ENCODE peak calls at places on chromosomes 3 and 15, in nine cellular contexts. R is dermis blood vessel endothelial cell; G is MM.1S; E is neural crest cell; I is HTR-8/SVneo; B is activated naive CD8-positive, alpha-beta T cell treated with anti-CD3 and anti-CD28 coated beads, Interleukin-2, amount 10 ng/mL, durations not matched to agents 7 days and 5 days; Z is kidney; U is MCF 10A; S is mesothelial cell of epicardium. X is an unnamed sample.

GRCh38 chr3:20323307-20323927 is 137.4 kb upstream of the SGO1 start:
- DNase-seq in R (no peak), G (no peak), I (no peak), U (no peak), S (no peak), B (no peak), Z (no peak), E (no peak), X (no peak)

GRCh38 chr3:149657458-149657795 is 398 bp downstream of the WWTR1 start:
- DNase-seq in R (no peak), Z (peak), I (peak), S (no peak), E (peak), B (no peak), U (peak), G (no peak), X (peak)

GRCh38 chr15:70289191-70289955 is 191.7 kb upstream of the TLE3 start:
- DNase-seq in U (peak), G (no peak), S (no peak), E (no peak), B (no peak), I (no peak), Z (no peak), R (peak), X (no peak)

GRCh38 chr3:185582871-185583270 is 3.2 kb upstream of the SENP2 start:
- DNase-seq in B (no peak), U (no peak), I (no peak), E (no peak), R (no peak), G (peak), Z (no peak), S (no peak), X (no peak)

GRCh38 chr3:129398803-129399144 is 29.7 kb downstream of the EFCAB12 start:
- DNase-seq in Z (no peak), B (no peak), E (peak), U (peak), I (no peak), S (no peak), G (no peak), R (peak), X (no peak)

GRCh38 chr3:29145370-29145769 is 135.5 kb upstream of the RBMS3 start:
- DNase-seq in Z (no peak), E (no peak), S (no peak), G (no peak), R (no peak), B (no peak), U (no peak), I (no peak), X (no peak)

GRCh38 chr3:13277860-13278531 is 142.1 kb downstream of the NUP210 start:
- DNase-seq in I (peak), U (no peak), G (no peak), B (no peak), S (no peak), Z (no peak), R (no peak), E (no peak), X (no peak)

GRCh38 chr15:68652141-68652540 is 73.3 kb downstream of the CORO2B start:
- DNase-seq in U (no peak), E (no peak), I (no peak), R (no peak), B (peak), Z (no peak), S (peak), G (no peak), X (no peak)

GRCh38 chr3:34212175-34212574 is 413.7 kb downstream of the PDCD6IP start:
- DNase-seq in G (no peak), Z (no peak), R (peak), S (no peak), B (no peak), U (peak), I (no peak), E (no peak), X (no peak)

GRCh38 chr3:48858709-48859108 is 11.0 kb upstream of the PRKAR2A start:
- DNase-seq in Z (no peak), S (no peak), I (no peak), G (no peak), E (no peak), B (no peak), U (no peak), R (no peak), X (no peak)

GRCh38 chr3:49912787-49913375 is 9.2 kb upstream of the MST1R start:
- DNase-seq in U (no peak), B (no peak), E (no peak), S (no peak), G (no peak), R (no peak), Z (peak), I (no peak), X (no peak)

GRCh38 chr3:24272875-24273274 is 221.8 kb downstream of the THRB start:
- DNase-seq in B (no peak), Z (no peak), S (no peak), G (no peak), U (peak), E (no peak), R (no peak), I (no peak), X (no peak)

GRCh38 chr3:60053518-60054265 is 1003.9 kb upstream of the CFAP20DC start:
- DNase-seq in G (no peak), R (no peak), S (no peak), B (no peak), E (no peak), I (no peak), Z (no peak), U (peak), X (no peak)

GRCh38 chr3:23372296-23372695 is 169.2 kb downstream of the UBE2E2 start:
- DNase-seq in U (no peak), I (no peak), G (no peak), R (no peak), B (no peak), S (no peak), E (no peak), Z (no peak), X (no peak)

GRCh38 chr15:78056714-78057269 is 20.7 kb downstream of the TBC1D2B start:
- DNase-seq in B (no peak), S (no peak), Z (peak), E (no peak), G (peak), U (no peak), R (peak), I (no peak), X (no peak)

GRCh38 chr3:18027161-18027939 is 284.9 kb upstream of the TBC1D5 start:
- DNase-seq in G (no peak), B (no peak), Z (no peak), U (no peak), E (no peak), I (no peak), S (no peak), R (no peak), X (no peak)

GRCh38 chr15:96878129-96878528 is 547.6 kb downstream of the NR2F2 start:
- DNase-seq in Z (no peak), U (no peak), B (no peak), R (no peak), S (no peak), E (no peak), I (no peak), G (no peak), X (no peak)

GRCh38 chr15:36468746-36469145 is 110.7 kb upstream of the CDIN1 start:
- DNase-seq in U (peak), R (no peak), E (no peak), I (no peak), B (no peak), S (no peak), Z (no peak), G (no peak), X (no peak)

GRCh38 chr3:108599677-108600409 is 10.3 kb downstream of the DZIP3 start:
- DNase-seq in I (no peak), S (no peak), G (no peak), U (no peak), B (no peak), E (no peak), R (no peak), Z (no peak), X (no peak)

GRCh38 chr3:80263260-80263659 is 495.5 kb upstream of the ROBO1 start:
- DNase-seq in U (no peak), Z (no peak), R (no peak), B (no peak), E (no peak), S (no peak), G (no peak), I (no peak), X (no peak)

GRCh38 chr3:135907422-135908165 is 57.9 kb upstream of the PPP2R3A start:
- DNase-seq in I (no peak), E (no peak), U (no peak), B (no peak), Z (no peak), S (no peak), R (no peak), G (no peak), X (no peak)

GRCh38 chr3:64380539-64380938 is 155.3 kb upstream of the PRICKLE2 start:
- DNase-seq in G (no peak), I (no peak), B (no peak), R (no peak), E (no peak), U (no peak), Z (no peak), S (no peak), X (no peak)

GRCh38 chr3:157159037-157159761 is 748 bp downstream of the CCNL1 start:
- DNase-seq in U (peak), Z (peak), E (peak), R (peak), B (peak), G (peak), S (peak), I (no peak), X (peak)

GRCh38 chr3:36538405-36538804 is 158.1 kb downstream of the STAC start:
- DNase-seq in Z (no peak), U (no peak), R (no peak), S (no peak), G (no peak), B (no peak), I (no peak), E (no peak), X (no peak)